ENCODE peak calls at places on chromosomes 7 and 10, in ten cellular contexts. One of them, this sample, is unnamed.

GRCh38 chr7:111528331-111528730 is 34.0 kb downstream of the IMMP2L start:
- DNase-seq in posterior vena cava: no peak
- DNase-seq in ureter: no peak
- DNase-seq in G401: no peak
- DNase-seq in left ventricle myocardium inferior: no peak
- DNase-seq in NCI-H460: no peak
- DNase-seq in activated CD8-positive, alpha-beta memory T cell treated with anti-CD3 and anti-CD28 coated beads for 1 hour: no peak
- DNase-seq in activated T-cell treated with anti-CD3 and anti-CD28 coated beads, Interleukin-2, amount 50 U/mL, for 4 hours: no peak
- DNase-seq in iris pigment epithelial cell: no peak
- DNase-seq in NT2/D1: no peak
- DNase-seq in this sample: no peak

GRCh38 chr7:137717811-137718271 is 128.9 kb downstream of the DGKI start:
- DNase-seq in posterior vena cava: no peak
- DNase-seq in ureter: no peak
- DNase-seq in G401: no peak
- DNase-seq in left ventricle myocardium inferior: no peak
- DNase-seq in NCI-H460: no peak
- DNase-seq in activated CD8-positive, alpha-beta memory T cell treated with anti-CD3 and anti-CD28 coated beads for 1 hour: no peak
- DNase-seq in activated T-cell treated with anti-CD3 and anti-CD28 coated beads, Interleukin-2, amount 50 U/mL, for 4 hours: no peak
- DNase-seq in iris pigment epithelial cell: peak; percentile 59
- DNase-seq in NT2/D1: peak; percentile 84
- DNase-seq in this sample: peak; percentile 8

GRCh38 chr7:21572914-21573313 is 30.1 kb downstream of the DNAH11 start:
- DNase-seq in posterior vena cava: no peak
- DNase-seq in ureter: no peak
- DNase-seq in G401: peak; percentile 72
- DNase-seq in left ventricle myocardium inferior: no peak
- DNase-seq in NCI-H460: no peak
- DNase-seq in activated CD8-positive, alpha-beta memory T cell treated with anti-CD3 and anti-CD28 coated beads for 1 hour: no peak
- DNase-seq in activated T-cell treated with anti-CD3 and anti-CD28 coated beads, Interleukin-2, amount 50 U/mL, for 4 hours: no peak
- DNase-seq in iris pigment epithelial cell: no peak
- DNase-seq in NT2/D1: no peak
- DNase-seq in this sample: no peak

GRCh38 chr10:103232772-103233488 is 12.8 kb upstream of the RPEL1 start:
- DNase-seq in posterior vena cava: no peak
- DNase-seq in ureter: no peak
- DNase-seq in G401: no peak
- DNase-seq in left ventricle myocardium inferior: no peak
- DNase-seq in NCI-H460: no peak
- DNase-seq in activated CD8-positive, alpha-beta memory T cell treated with anti-CD3 and anti-CD28 coated beads for 1 hour: no peak
- DNase-seq in activated T-cell treated with anti-CD3 and anti-CD28 coated beads, Interleukin-2, amount 50 U/mL, for 4 hours: no peak
- DNase-seq in iris pigment epithelial cell: peak; percentile 92
- DNase-seq in NT2/D1: no peak
- DNase-seq in this sample: no peak

GRCh38 chr7:28958235-28958945 is at the start of gene TRIL:
- DNase-seq in posterior vena cava: peak; percentile 93
- DNase-seq in ureter: peak; percentile 79
- DNase-seq in G401: peak; percentile 24
- DNase-seq in left ventricle myocardium inferior: peak; percentile 89
- DNase-seq in NCI-H460: no peak
- DNase-seq in activated CD8-positive, alpha-beta memory T cell treated with anti-CD3 and anti-CD28 coated beads for 1 hour: no peak
- DNase-seq in activated T-cell treated with anti-CD3 and anti-CD28 coated beads, Interleukin-2, amount 50 U/mL, for 4 hours: no peak
- DNase-seq in iris pigment epithelial cell: peak; percentile 75
- DNase-seq in NT2/D1: peak; percentile 60
- DNase-seq in this sample: no peak

GRCh38 chr10:113133497-113133896 is 183.4 kb downstream of the TCF7L2 start:
- DNase-seq in posterior vena cava: no peak
- DNase-seq in ureter: no peak
- DNase-seq in G401: no peak
- DNase-seq in left ventricle myocardium inferior: no peak
- DNase-seq in NCI-H460: peak; percentile 51
- DNase-seq in activated CD8-positive, alpha-beta memory T cell treated with anti-CD3 and anti-CD28 coated beads for 1 hour: no peak
- DNase-seq in activated T-cell treated with anti-CD3 and anti-CD28 coated beads, Interleukin-2, amount 50 U/mL, for 4 hours: no peak
- DNase-seq in iris pigment epithelial cell: peak; percentile 71
- DNase-seq in NT2/D1: no peak
- DNase-seq in this sample: no peak

GRCh38 chr10:98980353-98980752 is 255.3 kb downstream of the HPSE2 start:
- DNase-seq in posterior vena cava: no peak
- DNase-seq in ureter: no peak
- DNase-seq in G401: no peak
- DNase-seq in left ventricle myocardium inferior: no peak
- DNase-seq in NCI-H460: no peak
- DNase-seq in activated CD8-positive, alpha-beta memory T cell treated with anti-CD3 and anti-CD28 coated beads for 1 hour: no peak
- DNase-seq in activated T-cell treated with anti-CD3 and anti-CD28 coated beads, Interleukin-2, amount 50 U/mL, for 4 hours: no peak
- DNase-seq in iris pigment epithelial cell: no peak
- DNase-seq in NT2/D1: no peak
- DNase-seq in this sample: no peak

GRCh38 chr10:92690211-92691041 is 671 bp downstream of the HHEX start:
- DNase-seq in posterior vena cava: peak; percentile 93
- DNase-seq in ureter: peak; percentile 53
- DNase-seq in G401: no peak
- DNase-seq in left ventricle myocardium inferior: peak; percentile 52
- DNase-seq in NCI-H460: peak; percentile 57
- DNase-seq in activated CD8-positive, alpha-beta memory T cell treated with anti-CD3 and anti-CD28 coated beads for 1 hour: peak; percentile 45
- DNase-seq in activated T-cell treated with anti-CD3 and anti-CD28 coated beads, Interleukin-2, amount 50 U/mL, for 4 hours: peak; percentile 52
- DNase-seq in iris pigment epithelial cell: peak; percentile 90
- DNase-seq in NT2/D1: no peak
- DNase-seq in this sample: peak; percentile 24

GRCh38 chr10:124389613-124390361 is 28.9 kb downstream of the OAT start:
- DNase-seq in posterior vena cava: peak; percentile 75
- DNase-seq in ureter: no peak
- DNase-seq in G401: no peak
- DNase-seq in left ventricle myocardium inferior: no peak
- DNase-seq in NCI-H460: no peak
- DNase-seq in activated CD8-positive, alpha-beta memory T cell treated with anti-CD3 and anti-CD28 coated beads for 1 hour: no peak
- DNase-seq in activated T-cell treated with anti-CD3 and anti-CD28 coated beads, Interleukin-2, amount 50 U/mL, for 4 hours: no peak
- DNase-seq in iris pigment epithelial cell: no peak
- DNase-seq in NT2/D1: no peak
- DNase-seq in this sample: no peak

GRCh38 chr10:25257646-25258045 is 82.8 kb downstream of the GPR158 start:
- DNase-seq in posterior vena cava: no peak
- DNase-seq in ureter: no peak
- DNase-seq in G401: no peak
- DNase-seq in left ventricle myocardium inferior: no peak
- DNase-seq in NCI-H460: no peak
- DNase-seq in activated CD8-positive, alpha-beta memory T cell treated with anti-CD3 and anti-CD28 coated beads for 1 hour: no peak
- DNase-seq in activated T-cell treated with anti-CD3 and anti-CD28 coated beads, Interleukin-2, amount 50 U/mL, for 4 hours: no peak
- DNase-seq in iris pigment epithelial cell: no peak
- DNase-seq in NT2/D1: no peak
- DNase-seq in this sample: peak; percentile 59

GRCh38 chr10:33876547-33877400 is 542.3 kb upstream of the NRP1 start:
- DNase-seq in posterior vena cava: no peak
- DNase-seq in ureter: no peak
- DNase-seq in G401: no peak
- DNase-seq in left ventricle myocardium inferior: no peak
- DNase-seq in NCI-H460: no peak
- DNase-seq in activated CD8-positive, alpha-beta memory T cell treated with anti-CD3 and anti-CD28 coated beads for 1 hour: no peak
- DNase-seq in activated T-cell treated with anti-CD3 and anti-CD28 coated beads, Interleukin-2, amount 50 U/mL, for 4 hours: no peak
- DNase-seq in iris pigment epithelial cell: peak; percentile 63
- DNase-seq in NT2/D1: no peak
- DNase-seq in this sample: peak; percentile 78

GRCh38 chr7:86667732-86668131 is 24.0 kb downstream of the GRM3 start:
- DNase-seq in posterior vena cava: no peak
- DNase-seq in ureter: no peak
- DNase-seq in G401: no peak
- DNase-seq in left ventricle myocardium inferior: no peak
- DNase-seq in NCI-H460: no peak
- DNase-seq in activated CD8-positive, alpha-beta memory T cell treated with anti-CD3 and anti-CD28 coated beads for 1 hour: no peak
- DNase-seq in activated T-cell treated with anti-CD3 and anti-CD28 coated beads, Interleukin-2, amount 50 U/mL, for 4 hours: no peak
- DNase-seq in iris pigment epithelial cell: no peak
- DNase-seq in NT2/D1: peak; percentile 71
- DNase-seq in this sample: no peak

GRCh38 chr10:124917168-124917938 is 24.6 kb upstream of the ZRANB1 start:
- DNase-seq in posterior vena cava: peak; percentile 82
- DNase-seq in ureter: no peak
- DNase-seq in G401: peak; percentile 58
- DNase-seq in left ventricle myocardium inferior: peak; percentile 36
- DNase-seq in NCI-H460: no peak
- DNase-seq in activated CD8-positive, alpha-beta memory T cell treated with anti-CD3 and anti-CD28 coated beads for 1 hour: peak; percentile 4
- DNase-seq in activated T-cell treated with anti-CD3 and anti-CD28 coated beads, Interleukin-2, amount 50 U/mL, for 4 hours: peak; percentile 15
- DNase-seq in iris pigment epithelial cell: peak; percentile 51
- DNase-seq in NT2/D1: no peak
- DNase-seq in this sample: peak; percentile 24

GRCh38 chr7:83849135-83849534 is 200.2 kb upstream of the SEMA3E start:
- DNase-seq in posterior vena cava: no peak
- DNase-seq in ureter: no peak
- DNase-seq in G401: no peak
- DNase-seq in left ventricle myocardium inferior: no peak
- DNase-seq in NCI-H460: no peak
- DNase-seq in activated CD8-positive, alpha-beta memory T cell treated with anti-CD3 and anti-CD28 coated beads for 1 hour: no peak
- DNase-seq in activated T-cell treated with anti-CD3 and anti-CD28 coated beads, Interleukin-2, amount 50 U/mL, for 4 hours: no peak
- DNase-seq in iris pigment epithelial cell: no peak
- DNase-seq in NT2/D1: no peak
- DNase-seq in this sample: no peak

GRCh38 chr10:65708057-65708456 is 1217.8 kb upstream of the LRRTM3 start:
- DNase-seq in posterior vena cava: no peak
- DNase-seq in ureter: no peak
- DNase-seq in G401: no peak
- DNase-seq in left ventricle myocardium inferior: no peak
- DNase-seq in NCI-H460: no peak
- DNase-seq in activated CD8-positive, alpha-beta memory T cell treated with anti-CD3 and anti-CD28 coated beads for 1 hour: no peak
- DNase-seq in activated T-cell treated with anti-CD3 and anti-CD28 coated beads, Interleukin-2, amount 50 U/mL, for 4 hours: no peak
- DNase-seq in iris pigment epithelial cell: no peak
- DNase-seq in NT2/D1: no peak
- DNase-seq in this sample: no peak

GRCh38 chr10:29766753-29767152 is 132.0 kb upstream of the SVIL start:
- DNase-seq in posterior vena cava: no peak
- DNase-seq in ureter: no peak
- DNase-seq in G401: no peak
- DNase-seq in left ventricle myocardium inferior: no peak
- DNase-seq in NCI-H460: no peak
- DNase-seq in activated CD8-positive, alpha-beta memory T cell treated with anti-CD3 and anti-CD28 coated beads for 1 hour: no peak
- DNase-seq in activated T-cell treated with anti-CD3 and anti-CD28 coated beads, Interleukin-2, amount 50 U/mL, for 4 hours: no peak
- DNase-seq in iris pigment epithelial cell: no peak
- DNase-seq in NT2/D1: no peak
- DNase-seq in this sample: no peak

GRCh38 chr7:137757146-137757925 is 89.4 kb downstream of the DGKI start:
- DNase-seq in posterior vena cava: no peak
- DNase-seq in ureter: no peak
- DNase-seq in G401: no peak
- DNase-seq in left ventricle myocardium inferior: no peak
- DNase-seq in NCI-H460: no peak
- DNase-seq in activated CD8-positive, alpha-beta memory T cell treated with anti-CD3 and anti-CD28 coated beads for 1 hour: no peak
- DNase-seq in activated T-cell treated with anti-CD3 and anti-CD28 coated beads, Interleukin-2, amount 50 U/mL, for 4 hours: no peak
- DNase-seq in iris pigment epithelial cell: peak; percentile 28
- DNase-seq in NT2/D1: no peak
- DNase-seq in this sample: no peak

GRCh38 chr7:6628045-6628444 is 9.1 kb upstream of the ZNF316 start:
- DNase-seq in posterior vena cava: no peak
- DNase-seq in ureter: peak; percentile 77
- DNase-seq in G401: no peak
- DNase-seq in left ventricle myocardium inferior: no peak
- DNase-seq in NCI-H460: no peak
- DNase-seq in activated CD8-positive, alpha-beta memory T cell treated with anti-CD3 and anti-CD28 coated beads for 1 hour: no peak
- DNase-seq in activated T-cell treated with anti-CD3 and anti-CD28 coated beads, Interleukin-2, amount 50 U/mL, for 4 hours: no peak
- DNase-seq in iris pigment epithelial cell: no peak
- DNase-seq in NT2/D1: no peak
- DNase-seq in this sample: no peak

GRCh38 chr10:24894309-24894708 is 58.1 kb downstream of the PRTFDC1 start:
- DNase-seq in posterior vena cava: no peak
- DNase-seq in ureter: no peak
- DNase-seq in G401: no peak
- DNase-seq in left ventricle myocardium inferior: no peak
- DNase-seq in NCI-H460: no peak
- DNase-seq in activated CD8-positive, alpha-beta memory T cell treated with anti-CD3 and anti-CD28 coated beads for 1 hour: no peak
- DNase-seq in activated T-cell treated with anti-CD3 and anti-CD28 coated beads, Interleukin-2, amount 50 U/mL, for 4 hours: no peak
- DNase-seq in iris pigment epithelial cell: peak; percentile 93
- DNase-seq in NT2/D1: no peak
- DNase-seq in this sample: no peak

GRCh38 chr10:8392216-8392615 is 337.7 kb downstream of the GATA3 start:
- DNase-seq in posterior vena cava: no peak
- DNase-seq in ureter: no peak
- DNase-seq in G401: no peak
- DNase-seq in left ventricle myocardium inferior: no peak
- DNase-seq in NCI-H460: no peak
- DNase-seq in activated CD8-positive, alpha-beta memory T cell treated with anti-CD3 and anti-CD28 coated beads for 1 hour: no peak
- DNase-seq in activated T-cell treated with anti-CD3 and anti-CD28 coated beads, Interleukin-2, amount 50 U/mL, for 4 hours: no peak
- DNase-seq in iris pigment epithelial cell: peak; percentile 36
- DNase-seq in NT2/D1: no peak
- DNase-seq in this sample: peak; percentile 92

GRCh38 chr7:40698921-40699260 is 564.1 kb downstream of the SUGCT start:
- DNase-seq in posterior vena cava: no peak
- DNase-seq in ureter: no peak
- DNase-seq in G401: no peak
- DNase-seq in left ventricle myocardium inferior: no peak
- DNase-seq in NCI-H460: no peak
- DNase-seq in activated CD8-positive, alpha-beta memory T cell treated with anti-CD3 and anti-CD28 coated beads for 1 hour: no peak
- DNase-seq in activated T-cell treated with anti-CD3 and anti-CD28 coated beads, Interleukin-2, amount 50 U/mL, for 4 hours: no peak
- DNase-seq in iris pigment epithelial cell: no peak
- DNase-seq in NT2/D1: no peak
- DNase-seq in this sample: no peak

GRCh38 chr10:32360241-32360640 is 13.3 kb upstream of the EPC1 start:
- DNase-seq in posterior vena cava: no peak
- DNase-seq in ureter: no peak
- DNase-seq in G401: no peak
- DNase-seq in left ventricle myocardium inferior: no peak
- DNase-seq in NCI-H460: no peak
- DNase-seq in activated CD8-positive, alpha-beta memory T cell treated with anti-CD3 and anti-CD28 coated beads for 1 hour: no peak
- DNase-seq in activated T-cell treated with anti-CD3 and anti-CD28 coated beads, Interleukin-2, amount 50 U/mL, for 4 hours: no peak
- DNase-seq in iris pigment epithelial cell: no peak
- DNase-seq in NT2/D1: no peak
- DNase-seq in this sample: peak; percentile 7

GRCh38 chr7:47887016-47887640 is 61.1 kb downstream of the PKD1L1 start:
- DNase-seq in posterior vena cava: no peak
- DNase-seq in ureter: no peak
- DNase-seq in G401: peak; percentile 7
- DNase-seq in left ventricle myocardium inferior: no peak
- DNase-seq in NCI-H460: no peak
- DNase-seq in activated CD8-positive, alpha-beta memory T cell treated with anti-CD3 and anti-CD28 coated beads for 1 hour: no peak
- DNase-seq in activated T-cell treated with anti-CD3 and anti-CD28 coated beads, Interleukin-2, amount 50 U/mL, for 4 hours: no peak
- DNase-seq in iris pigment epithelial cell: no peak
- DNase-seq in NT2/D1: no peak
- DNase-seq in this sample: no peak

GRCh38 chr7:121901026-121901425 is 28.1 kb downstream of the PTPRZ1 start:
- DNase-seq in posterior vena cava: no peak
- DNase-seq in ureter: no peak
- DNase-seq in G401: no peak
- DNase-seq in left ventricle myocardium inferior: no peak
- DNase-seq in NCI-H460: no peak
- DNase-seq in activated CD8-positive, alpha-beta memory T cell treated with anti-CD3 and anti-CD28 coated beads for 1 hour: no peak
- DNase-seq in activated T-cell treated with anti-CD3 and anti-CD28 coated beads, Interleukin-2, amount 50 U/mL, for 4 hours: no peak
- DNase-seq in iris pigment epithelial cell: no peak
- DNase-seq in NT2/D1: no peak
- DNase-seq in this sample: no peak

GRCh38 chr7:6015917-6016652 is 7.0 kb downstream of the AIMP2 start:
- DNase-seq in posterior vena cava: peak; percentile 92
- DNase-seq in ureter: peak; percentile 70
- DNase-seq in G401: peak; percentile 40
- DNase-seq in left ventricle myocardium inferior: peak; percentile 74
- DNase-seq in NCI-H460: peak; percentile 91
- DNase-seq in activated CD8-positive, alpha-beta memory T cell treated with anti-CD3 and anti-CD28 coated beads for 1 hour: no peak
- DNase-seq in activated T-cell treated with anti-CD3 and anti-CD28 coated beads, Interleukin-2, amount 50 U/mL, for 4 hours: no peak
- DNase-seq in iris pigment epithelial cell: peak; percentile 93
- DNase-seq in NT2/D1: no peak
- DNase-seq in this sample: no peak

GRCh38 chr10:96596422-96597407 is 9.9 kb upstream of the TM9SF3 start:
- DNase-seq in posterior vena cava: no peak
- DNase-seq in ureter: no peak
- DNase-seq in G401: no peak
- DNase-seq in left ventricle myocardium inferior: no peak
- DNase-seq in NCI-H460: no peak
- DNase-seq in activated CD8-positive, alpha-beta memory T cell treated with anti-CD3 and anti-CD28 coated beads for 1 hour: no peak
- DNase-seq in activated T-cell treated with anti-CD3 and anti-CD28 coated beads, Interleukin-2, amount 50 U/mL, for 4 hours: no peak
- DNase-seq in iris pigment epithelial cell: no peak
- DNase-seq in NT2/D1: no peak
- DNase-seq in this sample: no peak

GRCh38 chr7:5455581-5456222 is 32.1 kb upstream of the TNRC18 start:
- DNase-seq in posterior vena cava: no peak
- DNase-seq in ureter: no peak
- DNase-seq in G401: no peak
- DNase-seq in left ventricle myocardium inferior: no peak
- DNase-seq in NCI-H460: no peak
- DNase-seq in activated CD8-positive, alpha-beta memory T cell treated with anti-CD3 and anti-CD28 coated beads for 1 hour: no peak
- DNase-seq in activated T-cell treated with anti-CD3 and anti-CD28 coated beads, Interleukin-2, amount 50 U/mL, for 4 hours: no peak
- DNase-seq in iris pigment epithelial cell: no peak
- DNase-seq in NT2/D1: no peak
- DNase-seq in this sample: no peak

GRCh38 chr10:6064119-6064518 is 2.0 kb upstream of the IL2RA start:
- DNase-seq in posterior vena cava: no peak
- DNase-seq in ureter: no peak
- DNase-seq in G401: no peak
- DNase-seq in left ventricle myocardium inferior: no peak
- DNase-seq in NCI-H460: no peak
- DNase-seq in activated CD8-positive, alpha-beta memory T cell treated with anti-CD3 and anti-CD28 coated beads for 1 hour: no peak
- DNase-seq in activated T-cell treated with anti-CD3 and anti-CD28 coated beads, Interleukin-2, amount 50 U/mL, for 4 hours: no peak
- DNase-seq in iris pigment epithelial cell: no peak
- DNase-seq in NT2/D1: no peak
- DNase-seq in this sample: no peak